ENCODE peak calls at places on chromosomes 7 and 10, in eight cellular contexts. Y is activated T-helper 1 cell treated with Interleukin-2 at 50 U/mL for 16 hours; L is Daoy; B is stimulated activated naive CD8-positive, alpha-beta T cell treated with anti-CD3 and anti-CD28 coated beads, Interleukin-15, amount 100 ng/mL, for 72 hours; Q is activated CD8-positive, alpha-beta memory T cell treated with anti-CD3 and anti-CD28 coated beads for 4 hours; K is kidney epithelial cell; R is HuH-7.5; G is lung. E is an unnamed sample.

GRCh38 chr7:157276731-157277562 is 59.9 kb upstream of the DNAJB6 start:
- DNase-seq in Y (no peak), L (peak), B (no peak), Q (no peak), K (no peak), R (no peak), G (no peak), E (no peak)

GRCh38 chr7:93147358-93147757 is 827 bp downstream of the SAMD9L start:
- DNase-seq in Y (peak), L (peak), B (peak), Q (no peak), K (no peak), R (no peak), G (peak), E (peak)

GRCh38 chr10:62437696-62438095 is 63.5 kb downstream of the ZNF365 start:
- DNase-seq in Y (no peak), L (peak), B (peak), Q (no peak), K (no peak), R (no peak), G (no peak), E (no peak)

GRCh38 chr7:77450613-77451012 is 34.5 kb upstream of the GSAP start:
- DNase-seq in Y (no peak), L (no peak), B (no peak), Q (no peak), K (no peak), R (no peak), G (no peak), E (no peak)

GRCh38 chr7:18163091-18163490 is 135.4 kb upstream of the PRPS1L1 start:
- DNase-seq in Y (no peak), L (peak), B (no peak), Q (no peak), K (no peak), R (no peak), G (no peak), E (no peak)

GRCh38 chr7:142587578-142588191 is 161.6 kb upstream of the PRSS1 start:
- DNase-seq in Y (no peak), L (peak), B (no peak), Q (no peak), K (no peak), R (peak), G (no peak), E (no peak)

GRCh38 chr10:75496191-75496567 is 64.8 kb downstream of the LRMDA start:
- DNase-seq in Y (no peak), L (no peak), B (no peak), Q (no peak), K (no peak), R (no peak), G (no peak), E (no peak)

GRCh38 chr7:90723866-90724265 is 127.7 kb downstream of the CDK14 start:
- DNase-seq in Y (no peak), L (no peak), B (no peak), Q (no peak), K (no peak), R (no peak), G (no peak), E (no peak)

GRCh38 chr7:123871998-123872867 is 27.3 kb downstream of the HYAL4 start:
- DNase-seq in Y (no peak), L (peak), B (peak), Q (no peak), K (peak), R (peak), G (peak), E (no peak)

GRCh38 chr7:2006231-2006771 is 226.4 kb downstream of the MAD1L1 start:
- DNase-seq in Y (no peak), L (no peak), B (no peak), Q (no peak), K (no peak), R (no peak), G (no peak), E (no peak)

GRCh38 chr7:50793115-50793946 is 10.6 kb upstream of the GRB10 start:
- DNase-seq in Y (peak), L (peak), B (peak), Q (no peak), K (no peak), R (peak), G (peak), E (no peak)

GRCh38 chr10:59135275-59135674 is 41.2 kb upstream of the PHYHIPL start:
- DNase-seq in Y (no peak), L (no peak), B (no peak), Q (no peak), K (no peak), R (no peak), G (no peak), E (no peak)

GRCh38 chr10:122997864-122998263 is 10.7 kb downstream of the IKZF5 start:
- DNase-seq in Y (no peak), L (no peak), B (no peak), Q (no peak), K (no peak), R (no peak), G (no peak), E (no peak)

GRCh38 chr7:131753620-131754222 is 197.3 kb upstream of the PODXL start:
- DNase-seq in Y (no peak), L (peak), B (no peak), Q (no peak), K (no peak), R (peak), G (no peak), E (no peak)

GRCh38 chr10:101226888-101227736 is 2.2 kb downstream of the LBX1 start:
- DNase-seq in Y (no peak), L (no peak), B (no peak), Q (no peak), K (no peak), R (no peak), G (no peak), E (no peak)

GRCh38 chr10:7315906-7316305 is 94.9 kb downstream of the SFMBT2 start:
- DNase-seq in Y (no peak), L (no peak), B (no peak), Q (no peak), K (no peak), R (no peak), G (no peak), E (no peak)

GRCh38 chr10:114801411-114801813 is 20.2 kb upstream of the FHIP2A start:
- DNase-seq in Y (no peak), L (no peak), B (no peak), Q (no peak), K (no peak), R (no peak), G (no peak), E (no peak)

GRCh38 chr7:155463114-155463811 is 5.3 kb downstream of the EN2 start:
- DNase-seq in Y (no peak), L (no peak), B (no peak), Q (no peak), K (no peak), R (peak), G (no peak), E (no peak)

E was measured in effector memory CD4-positive, alpha-beta T cell.